ENCODE peak calls at places on chromosomes 12 and 14, in six cellular contexts. A is body of pancreas, M is GM23338, J is upper lobe of right lung, O is lung, T is colonic mucosa. U is an unnamed sample.

GRCh38 chr14:68610251-68610793 is 182.5 kb downstream of the ZFP36L1 start:
- DNase-seq in M (no peak), A (peak; percentile 56), J (peak; percentile 36), O (no peak), T (no peak), U (no peak)

GRCh38 chr14:103846569-103847438 is 571 bp downstream of the PPP1R13B start:
- DNase-seq in J (peak; percentile 86), O (no peak), M (peak; percentile 67), T (peak; percentile 35), A (peak; percentile 56), U (no peak)

GRCh38 chr12:50215033-50215432 is 47.9 kb upstream of the CERS5 start:
- DNase-seq in J (no peak), A (no peak), T (no peak), M (no peak), O (no peak), U (no peak)

GRCh38 chr14:93006484-93007128 is 83.7 kb downstream of the CHGA start:
- DNase-seq in O (no peak), A (no peak), T (no peak), M (no peak), J (no peak), U (no peak)

GRCh38 chr12:54300732-54301427 is at the start of gene NFE2:
- DNase-seq in A (peak; percentile 59), O (peak; percentile 71), M (peak; percentile 92), T (peak; percentile 39), J (peak; percentile 83), U (no peak)

GRCh38 chr12:27554421-27555186 is 30.6 kb downstream of the PPFIBP1 start:
- DNase-seq in J (no peak), A (no peak), O (peak; percentile 51), T (no peak), M (no peak), U (no peak)

GRCh38 chr12:24741216-24741615 is 207.7 kb downstream of the BCAT1 start:
- DNase-seq in M (no peak), O (no peak), J (no peak), T (no peak), A (no peak), U (no peak)

GRCh38 chr12:63935361-63935760 is 90.9 kb downstream of the SRGAP1 start:
- DNase-seq in M (no peak), A (no peak), T (no peak), J (no peak), O (no peak), U (no peak)

GRCh38 chr12:16756833-16757552 is 151.0 kb upstream of the LMO3 start:
- DNase-seq in A (no peak), J (no peak), T (no peak), M (peak; percentile 2), O (no peak), U (no peak)

GRCh38 chr14:23929822-23930294 is 23.7 kb upstream of the DHRS4 start:
- DNase-seq in J (peak; percentile 72), M (peak; percentile 94), T (peak; percentile 88), O (peak; percentile 83), A (peak; percentile 86), U (peak; percentile 44)

GRCh38 chr12:33438890-33439586 is 581 bp downstream of the SYT10 start:
- DNase-seq in M (peak; percentile 73), A (no peak), J (peak; percentile 65), T (no peak), O (no peak), U (no peak)

DNA sequence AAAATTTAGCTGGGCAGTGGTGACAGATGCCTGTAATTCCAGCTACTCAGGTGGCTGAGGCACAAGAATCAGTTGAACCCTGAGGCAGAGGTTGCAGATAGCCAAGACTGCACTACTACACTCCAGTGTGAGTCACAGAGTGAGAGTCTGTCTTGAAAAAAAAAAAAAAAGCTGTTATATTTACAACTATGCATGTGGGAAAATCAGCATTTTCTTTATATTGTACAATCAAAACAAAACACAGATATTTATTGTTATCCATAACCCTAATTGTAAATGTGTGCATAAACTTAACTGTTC is 12.5 kb downstream of the C1R start:
- DNase-seq in O (no peak), T (no peak), A (no peak), M (no peak), J (no peak), U (no peak)
- H3K27ac ChIP-seq in O (peak overlapping the region; percentile 58), T (peak overlapping the region; percentile 57), A (peak overlapping the region; percentile 70), M (no peak overlapping the region), J (peak overlapping the region; percentile 65), U (peak overlapping the region; percentile 34)

DNA sequence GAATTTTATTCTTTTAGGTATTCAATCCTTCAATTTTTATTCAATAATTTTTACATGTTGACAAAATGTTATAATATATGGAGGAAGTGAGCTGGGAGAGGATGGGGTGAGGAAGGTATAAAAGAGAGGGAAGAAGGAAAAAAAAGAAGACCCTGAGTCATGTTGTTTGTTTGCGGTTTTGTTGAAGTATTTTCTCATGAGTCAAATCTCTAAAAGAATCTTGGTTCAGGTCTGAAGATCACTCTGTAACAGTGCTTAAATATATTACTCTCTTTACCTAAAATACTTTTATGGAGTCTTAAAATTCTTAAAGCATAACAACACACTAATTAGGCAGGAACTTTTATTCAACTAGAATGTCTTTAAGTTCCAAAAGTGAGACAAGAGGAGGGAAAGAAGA is 489.6 kb upstream of the GARIN6 start:
- DNase-seq in J (no peak), M (no peak), O (no peak), A (no peak), T (no peak), U (peak; percentile 40)
- H3K36me3 ChIP-seq in J (no peaks in the 10 kb centered on the region), M (no peaks in the 10 kb centered on the region), O (no peaks in the 10 kb centered on the region), A (no peaks in the 10 kb centered on the region), T (no peaks in the 10 kb centered on the region), U (no peaks in the 10 kb centered on the region)

DNA sequence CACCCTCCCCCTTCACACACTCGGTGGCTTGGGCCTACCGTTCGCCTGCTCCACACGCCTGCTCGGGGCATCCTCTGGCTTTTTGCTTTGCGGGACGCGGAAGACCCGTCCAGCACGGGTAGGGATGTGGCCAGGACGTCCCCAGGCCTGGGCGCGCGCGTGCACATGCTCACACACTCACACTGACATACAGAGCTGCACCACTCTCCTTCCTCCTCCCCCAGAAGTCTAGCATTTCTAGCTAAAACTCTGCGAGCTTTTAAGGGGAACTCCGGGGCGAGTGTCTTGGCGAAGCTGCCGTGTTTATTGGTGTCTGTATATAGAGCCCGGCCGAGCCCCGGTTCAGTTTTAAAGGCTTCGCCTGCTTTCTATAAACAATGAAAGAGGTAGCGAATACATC is 5.0 kb downstream of the TBX5 start:
- DNase-seq in T (no peak), J (no peak), M (peak; percentile 46), O (no peak), A (no peak), U (no peak)
- H3K4me3 ChIP-seq in T (no peak overlapping the region), J (peak overlapping the region; percentile 55), M (peak overlapping the region; percentile 46), O (no peak overlapping the region), A (no peak overlapping the region), U (no peak overlapping the region)

DNA sequence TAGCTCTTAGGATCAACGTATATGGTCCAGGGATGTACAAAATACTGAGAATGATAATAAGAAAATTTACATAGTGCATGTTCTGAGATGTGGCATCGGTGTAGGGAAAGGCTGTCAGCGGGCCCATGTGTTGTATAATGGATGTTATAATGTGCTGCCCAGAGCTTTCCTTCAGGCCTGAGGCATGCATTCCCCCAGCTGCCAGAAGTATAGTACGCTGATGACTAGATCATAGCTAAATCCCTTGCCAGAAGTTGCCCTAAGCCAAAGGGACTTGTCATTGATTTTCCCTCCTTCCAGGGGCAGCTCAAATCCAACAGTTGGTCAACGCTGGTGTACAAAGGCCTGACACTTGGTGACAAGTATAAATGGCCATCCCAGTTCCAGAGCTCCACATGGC is 6.5 kb upstream of the OR11G2 start:
- DNase-seq in J (no peak), A (no peak), M (no peak), T (no peak), O (no peak), U (no peak)
- H3K27ac ChIP-seq in J (no peak overlapping the region), A (no peak overlapping the region), M (no peak overlapping the region), T (no peak overlapping the region), O (no peak overlapping the region), U (no peak overlapping the region)

GRCh38 chr12:123250471-123251383 is 17.5 kb downstream of the MTRFR start:
- DNase-seq in T (peak; percentile 94), J (peak; percentile 85), M (peak; percentile 50), O (peak; percentile 85), A (peak; percentile 71), U (no peak)

GRCh38 chr12:123258593-123258992 is 13.1 kb downstream of the CDK2AP1 start:
- DNase-seq in O (no peak), M (no peak), A (no peak), T (no peak), J (no peak), U (no peak)

GRCh38 chr12:123251403-123252076 is 18.3 kb downstream of the MTRFR start:
- DNase-seq in T (no peak), O (no peak), M (no peak), J (no peak), A (no peak), U (no peak)

GRCh38 chr12:123254853-123255446 is 16.7 kb downstream of the CDK2AP1 start:
- DNase-seq in T (no peak), M (no peak), J (no peak), A (no peak), O (no peak), U (no peak)

GRCh38 chr12:123253606-123254459 is 17.8 kb downstream of the CDK2AP1 start:
- DNase-seq in T (no peak), M (no peak), J (no peak), A (no peak), O (no peak), U (no peak)
- H3K36me3 ChIP-seq in T (peaks cover 6% of the 10 kb centered on the region), M (peaks cover 15% of the 10 kb centered on the region), J (peaks cover 54% of the 10 kb centered on the region), A (peaks cover 5% of the 10 kb centered on the region), O (peaks cover 26% of the 10 kb centered on the region), U (peaks cover 66% of the 10 kb centered on the region)